ENCODE peak calls at places on chromosome 11, in eight cellular contexts. X is renal cortical epithelial cell; J is NAMALWA; R is heart right ventricle; S is activated CD4-positive, alpha-beta T cell treated with anti-CD3 and anti-CD28 coated beads, Interleukin-2, amount 10 ng/mL, durations not matched to agents 7 days and 5 days; V is cardiac fibroblast; T is fibroblast of lung; W is NCI-H774. L is an unnamed sample.

GRCh38 chr11:3086114-3086513 is 28.9 kb upstream of the CARS1 start:
- DNase-seq in W (no peak), J (no peak), S (no peak), T (no peak), R (no peak), V (no peak), X (no peak), L (no peak)

GRCh38 chr11:44728085-44728410 is 1.3 kb downstream of the TSPAN18 start:
- DNase-seq in X (no peak), W (no peak), S (no peak), J (no peak), V (no peak), R (no peak), T (no peak), L (no peak)

GRCh38 chr11:121829159-121829643 is 286.8 kb downstream of the BLID start:
- DNase-seq in R (no peak), X (peak), T (peak), J (no peak), V (peak), W (no peak), S (no peak), L (peak)

GRCh38 chr11:3671334-3672254 is at the start of gene CHRNA10:
- DNase-seq in S (no peak), V (no peak), J (no peak), X (no peak), R (no peak), W (no peak), T (no peak), L (no peak)

GRCh38 chr11:2890466-2891241 is 5.1 kb upstream of the CDKN1C start:
- DNase-seq in V (peak), S (no peak), W (peak), R (peak), T (peak), X (no peak), J (no peak), L (no peak)

GRCh38 chr11:57410287-57410686 is 16.6 kb downstream of the SLC43A3 start:
- DNase-seq in S (no peak), W (no peak), J (no peak), V (peak), T (peak), R (no peak), X (peak), L (peak)

GRCh38 chr11:57340228-57340627 is 2.1 kb downstream of the P2RX3 start:
- DNase-seq in R (no peak), J (no peak), T (no peak), X (peak), S (no peak), W (no peak), V (peak), L (no peak)

GRCh38 chr11:68988486-68988885 is 7.7 kb upstream of the MRGPRD start:
- DNase-seq in V (no peak), R (no peak), W (no peak), X (no peak), S (no peak), J (no peak), T (no peak), L (no peak)

GRCh38 chr11:104946907-104947306 is 21.5 kb downstream of the CASP4 start:
- DNase-seq in R (no peak), X (peak), W (no peak), J (peak), S (peak), T (peak), V (peak), L (peak)

GRCh38 chr11:6062691-6063358 is 32.3 kb upstream of the OR56A1 start:
- DNase-seq in W (no peak), V (no peak), X (no peak), S (no peak), J (peak), R (no peak), T (no peak), L (no peak)

GRCh38 chr11:66113132-66113856 is 43.2 kb downstream of the PACS1 start:
- DNase-seq in W (no peak), V (peak), T (peak), S (no peak), R (no peak), J (no peak), X (peak), L (peak)

GRCh38 chr11:25319068-25319467 is 822.2 kb downstream of the LUZP2 start:
- DNase-seq in X (no peak), T (no peak), S (no peak), R (no peak), J (no peak), W (no peak), V (no peak), L (no peak)

GRCh38 chr11:74680703-74681531 is 50.3 kb downstream of the CHRDL2 start:
- DNase-seq in R (no peak), V (no peak), S (no peak), J (no peak), X (no peak), W (no peak), T (no peak), L (no peak)

GRCh38 chr11:12288934-12289666 is 88.3 kb upstream of the PARVA start:
- DNase-seq in X (no peak), S (no peak), R (no peak), W (no peak), J (no peak), V (no peak), T (no peak), L (no peak)

GRCh38 chr11:33452806-33453205 is 195.6 kb downstream of the HIPK3 start:
- DNase-seq in X (peak), R (no peak), V (peak), T (peak), J (no peak), W (no peak), S (no peak), L (peak)

GRCh38 chr11:13047884-13048283 is 38.8 kb downstream of the RASSF10 start:
- DNase-seq in V (no peak), J (no peak), X (no peak), R (no peak), W (no peak), S (no peak), T (no peak), L (no peak)

GRCh38 chr11:32561835-32562234 is 21.8 kb upstream of the EIF3M start:
- DNase-seq in R (no peak), W (no peak), X (no peak), S (no peak), T (no peak), J (no peak), V (no peak), L (no peak)

GRCh38 chr11:128525411-128526243 is 61.7 kb downstream of the ETS1 start:
- DNase-seq in J (no peak), S (peak), W (no peak), X (peak), T (peak), R (no peak), V (no peak), L (peak)

GRCh38 chr11:11163256-11163655 is 189.8 kb downstream of the CSNK2A3 start:
- DNase-seq in X (no peak), T (no peak), S (no peak), R (no peak), V (no peak), J (peak), W (no peak), L (no peak)

GRCh38 chr11:71283960-71284359 is 31.6 kb upstream of the SHANK2 start:
- DNase-seq in V (no peak), W (peak), J (no peak), X (no peak), T (no peak), R (no peak), S (no peak), L (no peak)

GRCh38 chr11:114448749-114449484 is 9.7 kb downstream of the REXO2 start:
- DNase-seq in T (peak), R (no peak), W (no peak), J (no peak), V (no peak), S (no peak), X (peak), L (no peak)

GRCh38 chr11:26244207-26244606 is 87.7 kb upstream of the ANO3 start:
- DNase-seq in X (no peak), W (no peak), S (no peak), R (no peak), V (peak), J (no peak), T (peak), L (no peak)

GRCh38 chr11:23212829-23213228 is 352.6 kb upstream of the CCDC179 start:
- DNase-seq in S (no peak), J (no peak), V (no peak), X (peak), W (no peak), T (no peak), R (no peak), L (no peak)

GRCh38 chr11:127345819-127346459 is 345.4 kb upstream of the KIRREL3 start:
- DNase-seq in X (peak), V (peak), W (peak), J (peak), T (peak), R (peak), S (peak), L (peak)

GRCh38 chr11:15918674-15919073 is 437.7 kb downstream of the SOX6 start:
- DNase-seq in V (no peak), R (no peak), S (no peak), W (no peak), J (no peak), T (no peak), X (no peak), L (no peak)

GRCh38 chr11:22711212-22711770 is 44.9 kb downstream of the GAS2 start:
- DNase-seq in V (no peak), W (no peak), R (no peak), J (no peak), X (no peak), T (no peak), S (no peak), L (no peak)

GRCh38 chr11:15035283-15035682 is 38.1 kb upstream of the CALCB start:
- DNase-seq in S (no peak), X (no peak), V (no peak), T (no peak), W (peak), R (no peak), J (no peak), L (no peak)

GRCh38 chr11:19872526-19873135 is 160.0 kb downstream of the NAV2 start:
- DNase-seq in V (no peak), R (no peak), J (no peak), S (no peak), X (no peak), W (peak), T (no peak), L (no peak)

GRCh38 chr11:93498099-93499040 is 44.8 kb downstream of the SMCO4 start:
- DNase-seq in J (no peak), R (no peak), V (peak), S (no peak), X (peak), T (peak), W (no peak), L (peak)

GRCh38 chr11:68347345-68347744 is 35.0 kb downstream of the LRP5 start:
- DNase-seq in V (no peak), W (no peak), S (no peak), R (no peak), J (no peak), T (no peak), X (no peak), L (no peak)

GRCh38 chr11:8652140-8652539 is 30.3 kb downstream of the TRIM66 start:
- DNase-seq in R (no peak), T (peak), J (no peak), X (peak), V (peak), W (no peak), S (no peak), L (peak)

GRCh38 chr11:21944577-21944976 is 248.3 kb upstream of the ANO5 start:
- DNase-seq in J (no peak), W (no peak), V (no peak), S (no peak), R (no peak), T (no peak), X (no peak), L (no peak)

GRCh38 chr11:78110830-78111229 is 28.6 kb downstream of the ALG8 start:
- DNase-seq in W (no peak), T (no peak), X (no peak), V (no peak), J (no peak), R (no peak), S (no peak), L (no peak)

GRCh38 chr11:13116491-13116890 is 107.4 kb downstream of the RASSF10 start:
- DNase-seq in J (no peak), W (no peak), X (no peak), S (no peak), T (no peak), V (no peak), R (no peak), L (no peak)

GRCh38 chr11:3037041-3037944 is 19.9 kb downstream of the CARS1 start:
- DNase-seq in V (peak), S (peak), T (peak), J (peak), W (peak), X (peak), R (peak), L (peak)

GRCh38 chr11:86737752-86738151 is 62.6 kb upstream of the PRSS23 start:
- DNase-seq in T (peak), V (peak), S (no peak), W (no peak), X (peak), J (no peak), R (no peak), L (no peak)

GRCh38 chr11:45580399-45580798 is 85.0 kb downstream of the CHST1 start:
- DNase-seq in R (no peak), W (no peak), S (no peak), X (peak), T (peak), V (peak), J (no peak), L (peak)

GRCh38 chr11:125368757-125369156 is 127.3 kb downstream of the FEZ1 start:
- DNase-seq in W (no peak), T (no peak), V (no peak), J (no peak), X (no peak), R (no peak), S (no peak), L (no peak)

L was measured in astrocyte.